ENCODE peak calls at places on chromosomes 3 and 15, in five cellular contexts. One of them, this sample, is unnamed.

GRCh38 chr15:51180009-51180408 is 85.3 kb upstream of the TNFAIP8L3 start:
- DNase-seq in kidney tubule cell: no peak
- DNase-seq in activated T-cell treated with anti-CD3 and anti-CD28 coated beads, Interleukin-2, amount 50 U/mL, for 72 hours: no peak
- DNase-seq in IMR-90: no peak
- DNase-seq in cardiac muscle cell: no peak
- DNase-seq in this sample: no peak

GRCh38 chr15:44711356-44712107 is at the start of gene B2M:
- DNase-seq in kidney tubule cell: peak; percentile 98
- DNase-seq in activated T-cell treated with anti-CD3 and anti-CD28 coated beads, Interleukin-2, amount 50 U/mL, for 72 hours: peak; percentile 94
- DNase-seq in IMR-90: peak; percentile 96
- DNase-seq in cardiac muscle cell: peak; percentile 97
- DNase-seq in this sample: peak; percentile 95

GRCh38 chr15:35665855-35666536 is 120.0 kb upstream of the DPH6 start:
- DNase-seq in kidney tubule cell: no peak
- DNase-seq in activated T-cell treated with anti-CD3 and anti-CD28 coated beads, Interleukin-2, amount 50 U/mL, for 72 hours: no peak
- DNase-seq in IMR-90: no peak
- DNase-seq in cardiac muscle cell: peak; percentile 33
- DNase-seq in this sample: no peak

GRCh38 chr3:170787464-170787863 is 82.5 kb downstream of the RPL22L1 start:
- DNase-seq in kidney tubule cell: no peak
- DNase-seq in activated T-cell treated with anti-CD3 and anti-CD28 coated beads, Interleukin-2, amount 50 U/mL, for 72 hours: no peak
- DNase-seq in IMR-90: no peak
- DNase-seq in cardiac muscle cell: no peak
- DNase-seq in this sample: no peak

GRCh38 chr15:62850318-62850717 is 192.2 kb upstream of the TPM1 start:
- DNase-seq in kidney tubule cell: peak; percentile 76
- DNase-seq in activated T-cell treated with anti-CD3 and anti-CD28 coated beads, Interleukin-2, amount 50 U/mL, for 72 hours: no peak
- DNase-seq in IMR-90: no peak
- DNase-seq in cardiac muscle cell: no peak
- DNase-seq in this sample: peak; percentile 38

GRCh38 chr15:33612721-33613304 is 302.0 kb downstream of the RYR3 start:
- DNase-seq in kidney tubule cell: peak; percentile 80
- DNase-seq in activated T-cell treated with anti-CD3 and anti-CD28 coated beads, Interleukin-2, amount 50 U/mL, for 72 hours: no peak
- DNase-seq in IMR-90: no peak
- DNase-seq in cardiac muscle cell: peak; percentile 4
- DNase-seq in this sample: peak; percentile 41

GRCh38 chr15:32718822-32719716 is 1.3 kb downstream of the GREM1 start:
- DNase-seq in kidney tubule cell: peak; percentile 13
- DNase-seq in activated T-cell treated with anti-CD3 and anti-CD28 coated beads, Interleukin-2, amount 50 U/mL, for 72 hours: peak; percentile 20
- DNase-seq in IMR-90: no peak
- DNase-seq in cardiac muscle cell: peak; percentile 32
- DNase-seq in this sample: peak; percentile 4

GRCh38 chr3:169668081-169668956 is 4.8 kb upstream of the MECOM start:
- DNase-seq in kidney tubule cell: peak; percentile 60
- DNase-seq in activated T-cell treated with anti-CD3 and anti-CD28 coated beads, Interleukin-2, amount 50 U/mL, for 72 hours: peak; percentile 40
- DNase-seq in IMR-90: peak; percentile 18
- DNase-seq in cardiac muscle cell: peak; percentile 59
- DNase-seq in this sample: no peak

GRCh38 chr3:50294492-50295403 is 2.5 kb upstream of the IFRD2 start:
- DNase-seq in kidney tubule cell: no peak
- DNase-seq in activated T-cell treated with anti-CD3 and anti-CD28 coated beads, Interleukin-2, amount 50 U/mL, for 72 hours: no peak
- DNase-seq in IMR-90: no peak
- DNase-seq in cardiac muscle cell: no peak
- DNase-seq in this sample: no peak

GRCh38 chr3:149784064-149784704 is 8.2 kb downstream of the ANKUB1 start:
- DNase-seq in kidney tubule cell: no peak
- DNase-seq in activated T-cell treated with anti-CD3 and anti-CD28 coated beads, Interleukin-2, amount 50 U/mL, for 72 hours: no peak
- DNase-seq in IMR-90: peak; percentile 34
- DNase-seq in cardiac muscle cell: peak; percentile 2
- DNase-seq in this sample: peak; percentile 27

GRCh38 chr3:177905173-177905894 is 630.9 kb upstream of the KCNMB2 start:
- DNase-seq in kidney tubule cell: peak; percentile 64
- DNase-seq in activated T-cell treated with anti-CD3 and anti-CD28 coated beads, Interleukin-2, amount 50 U/mL, for 72 hours: no peak
- DNase-seq in IMR-90: peak; percentile 90
- DNase-seq in cardiac muscle cell: peak; percentile 93
- DNase-seq in this sample: peak; percentile 63

GRCh38 chr3:123344175-123344908 is 104.5 kb downstream of the ADCY5 start:
- DNase-seq in kidney tubule cell: peak; percentile 40
- DNase-seq in activated T-cell treated with anti-CD3 and anti-CD28 coated beads, Interleukin-2, amount 50 U/mL, for 72 hours: peak; percentile 34
- DNase-seq in IMR-90: peak; percentile 74
- DNase-seq in cardiac muscle cell: peak; percentile 44
- DNase-seq in this sample: no peak

GRCh38 chr15:92510163-92510882 is 116.6 kb downstream of the ST8SIA2 start:
- DNase-seq in kidney tubule cell: peak; percentile 61
- DNase-seq in activated T-cell treated with anti-CD3 and anti-CD28 coated beads, Interleukin-2, amount 50 U/mL, for 72 hours: no peak
- DNase-seq in IMR-90: no peak
- DNase-seq in cardiac muscle cell: no peak
- DNase-seq in this sample: no peak

GRCh38 chr3:196883361-196883760 is 15.6 kb downstream of the SENP5 start:
- DNase-seq in kidney tubule cell: no peak
- DNase-seq in activated T-cell treated with anti-CD3 and anti-CD28 coated beads, Interleukin-2, amount 50 U/mL, for 72 hours: peak; percentile 10
- DNase-seq in IMR-90: no peak
- DNase-seq in cardiac muscle cell: no peak
- DNase-seq in this sample: no peak

GRCh38 chr15:73368301-73369072 is at the start of gene HCN4:
- DNase-seq in kidney tubule cell: peak; percentile 39
- DNase-seq in activated T-cell treated with anti-CD3 and anti-CD28 coated beads, Interleukin-2, amount 50 U/mL, for 72 hours: no peak
- DNase-seq in IMR-90: no peak
- DNase-seq in cardiac muscle cell: no peak
- DNase-seq in this sample: no peak

GRCh38 chr3:34881026-34881425 is 758.3 kb upstream of the ARPP21 start:
- DNase-seq in kidney tubule cell: no peak
- DNase-seq in activated T-cell treated with anti-CD3 and anti-CD28 coated beads, Interleukin-2, amount 50 U/mL, for 72 hours: no peak
- DNase-seq in IMR-90: no peak
- DNase-seq in cardiac muscle cell: no peak
- DNase-seq in this sample: no peak

GRCh38 chr3:146163584-146163983 is 2.6 kb upstream of the PLOD2 start:
- DNase-seq in kidney tubule cell: peak; percentile 85
- DNase-seq in activated T-cell treated with anti-CD3 and anti-CD28 coated beads, Interleukin-2, amount 50 U/mL, for 72 hours: no peak
- DNase-seq in IMR-90: peak; percentile 94
- DNase-seq in cardiac muscle cell: peak; percentile 95
- DNase-seq in this sample: peak; percentile 42

GRCh38 chr3:23490459-23490858 is 287.3 kb downstream of the UBE2E2 start:
- DNase-seq in kidney tubule cell: peak; percentile 65
- DNase-seq in activated T-cell treated with anti-CD3 and anti-CD28 coated beads, Interleukin-2, amount 50 U/mL, for 72 hours: no peak
- DNase-seq in IMR-90: peak; percentile 83
- DNase-seq in cardiac muscle cell: peak; percentile 59
- DNase-seq in this sample: peak; percentile 44

GRCh38 chr3:113245775-113246174 is 34.4 kb downstream of the BOC start:
- DNase-seq in kidney tubule cell: no peak
- DNase-seq in activated T-cell treated with anti-CD3 and anti-CD28 coated beads, Interleukin-2, amount 50 U/mL, for 72 hours: no peak
- DNase-seq in IMR-90: peak; percentile 15
- DNase-seq in cardiac muscle cell: peak; percentile 44
- DNase-seq in this sample: no peak

GRCh38 chr15:29097168-29097567 is 172.5 kb downstream of the NSMCE3 start:
- DNase-seq in kidney tubule cell: no peak
- DNase-seq in activated T-cell treated with anti-CD3 and anti-CD28 coated beads, Interleukin-2, amount 50 U/mL, for 72 hours: no peak
- DNase-seq in IMR-90: no peak
- DNase-seq in cardiac muscle cell: no peak
- DNase-seq in this sample: no peak

GRCh38 chr15:71295242-71296031 is 180.2 kb downstream of the THSD4 start:
- DNase-seq in kidney tubule cell: peak; percentile 100
- DNase-seq in activated T-cell treated with anti-CD3 and anti-CD28 coated beads, Interleukin-2, amount 50 U/mL, for 72 hours: no peak
- DNase-seq in IMR-90: peak; percentile 100
- DNase-seq in cardiac muscle cell: peak; percentile 90
- DNase-seq in this sample: peak; percentile 95

GRCh38 chr15:25933456-25934158 is 70.5 kb upstream of the ATP10A start:
- DNase-seq in kidney tubule cell: peak; percentile 88
- DNase-seq in activated T-cell treated with anti-CD3 and anti-CD28 coated beads, Interleukin-2, amount 50 U/mL, for 72 hours: peak; percentile 73
- DNase-seq in IMR-90: peak; percentile 87
- DNase-seq in cardiac muscle cell: peak; percentile 83
- DNase-seq in this sample: peak; percentile 85

This sample was measured in ACHN.